ENCODE peak calls at places on chromosomes 6 and 20, in eight cellular contexts. G, X, F, V, B, Y, R and E are unnamed samples.
A peak's percentile ranks its signal among the peaks of the same experiment; 100 is the strongest.

GRCh38 chr6:102493485-102493884 is 1100.0 kb downstream of the GRIK2 start:
- DNase-seq in G (no peak), B (no peak), V (no peak), F (no peak), X (no peak), Y (no peak), R (no peak), E (no peak)

GRCh38 chr6:139303176-139303575 is 11.4 kb upstream of the TXLNB start:
- DNase-seq in V (no peak), X (no peak), F (no peak), B (no peak), Y (no peak), G (no peak), R (no peak), E (no peak)

GRCh38 chr6:121868191-121868590 is 432.7 kb downstream of the GJA1 start:
- DNase-seq in F (no peak), X (no peak), R (no peak), V (no peak), Y (no peak), B (no peak), G (no peak), E (no peak)

GRCh38 chr6:149046164-149046821 is 271.2 kb upstream of the TAB2 start:
- DNase-seq in R (no peak), V (no peak), Y (no peak), F (no peak), X (no peak), G (no peak), B (no peak), E (no peak)

GRCh38 chr6:41053056-41053455 is at the start of gene APOBEC2:
- DNase-seq in G (no peak), R (no peak), V (no peak), F (peak; percentile 94), Y (no peak), B (peak; percentile 66), X (no peak), E (peak; percentile 90)

GRCh38 chr6:28537509-28538140 is 11.9 kb downstream of the GPX5 start:
- DNase-seq in B (peak; percentile 50), X (peak; percentile 18), G (no peak), Y (no peak), V (peak; percentile 60), R (no peak), F (no peak), E (no peak)

GRCh38 chr6:111602481-111603404 is 2.9 kb downstream of the TRAF3IP2 start:
- DNase-seq in Y (no peak), F (peak; percentile 88), R (no peak), X (no peak), G (no peak), V (no peak), B (no peak), E (peak; percentile 77)

GRCh38 chr6:143336446-143337152 is 113.9 kb downstream of the ADAT2 start:
- DNase-seq in Y (peak; percentile 15), R (no peak), B (no peak), F (no peak), X (no peak), V (no peak), G (peak; percentile 45), E (no peak)

GRCh38 chr6:146194434-146194833 is 165.6 kb downstream of the GRM1 start:
- DNase-seq in X (no peak), R (no peak), Y (no peak), V (no peak), B (no peak), G (no peak), F (no peak), E (no peak)

GRCh38 chr20:48209102-48209501 is 423.8 kb upstream of the SULF2 start:
- DNase-seq in G (no peak), F (no peak), X (no peak), Y (no peak), V (no peak), B (peak; percentile 72), R (no peak), E (no peak)

GRCh38 chr20:34040300-34041015 is 46.7 kb downstream of the RALY start:
- DNase-seq in B (peak; percentile 96), X (no peak), Y (no peak), F (peak; percentile 73), G (no peak), R (no peak), V (no peak), E (no peak)

GRCh38 chr6:140393665-140394064 is 1019.2 kb upstream of the CITED2 start:
- DNase-seq in V (no peak), X (no peak), G (no peak), F (no peak), R (no peak), Y (no peak), B (no peak), E (no peak)

GRCh38 chr6:107735906-107736635 is 88.0 kb downstream of the SCML4 start:
- DNase-seq in B (no peak), R (no peak), V (no peak), F (no peak), G (no peak), X (no peak), Y (no peak), E (no peak)

GRCh38 chr6:157107915-157108651 is 215.2 kb downstream of the TMEM242 start:
- DNase-seq in V (no peak), Y (peak; percentile 73), B (no peak), R (no peak), X (peak; percentile 20), G (peak; percentile 83), F (no peak), E (no peak)

GRCh38 chr6:157988700-157989063 is 7.0 kb downstream of the SYNJ2 start:
- DNase-seq in G (no peak), R (no peak), X (no peak), V (no peak), F (no peak), Y (no peak), B (no peak), E (no peak)

GRCh38 chr20:59463541-59463940 is 140.8 kb upstream of the PHACTR3 start:
- DNase-seq in F (no peak), R (no peak), Y (no peak), B (no peak), G (no peak), V (no peak), X (no peak), E (no peak)

GRCh38 chr20:36541227-36542018 is at the start of gene MYL9:
- DNase-seq in R (peak; percentile 94), G (peak; percentile 34), V (no peak), Y (peak; percentile 76), X (no peak), F (peak; percentile 91), B (no peak), E (peak; percentile 98)

GRCh38 chr6:25237579-25237978 is 41.6 kb upstream of the CARMIL1 start:
- DNase-seq in F (no peak), R (no peak), B (no peak), V (no peak), Y (no peak), G (no peak), X (no peak), E (no peak)

GRCh38 chr6:1372690-1373089 is 16.7 kb upstream of the FOXF2 start:
- DNase-seq in R (no peak), V (no peak), X (no peak), Y (no peak), F (no peak), B (no peak), G (no peak), E (no peak)

GRCh38 chr20:2446845-2447244 is 23.7 kb downstream of the SNRPB start:
- DNase-seq in G (no peak), F (no peak), X (no peak), V (no peak), Y (no peak), B (no peak), R (no peak), E (no peak)

GRCh38 chr6:129607581-129608186 is 102.3 kb downstream of the ARHGAP18 start:
- DNase-seq in Y (no peak), B (no peak), V (no peak), F (no peak), G (no peak), R (no peak), X (no peak), E (no peak)

GRCh38 chr20:37247547-37247946 is 14.1 kb downstream of the GHRH start:
- DNase-seq in R (no peak), F (no peak), G (no peak), V (no peak), B (no peak), X (no peak), Y (no peak), E (no peak)

GRCh38 chr6:2029952-2030351 is 215.5 kb downstream of the GMDS start:
- DNase-seq in F (no peak), B (no peak), R (no peak), X (no peak), V (no peak), G (no peak), Y (no peak), E (no peak)

GRCh38 chr6:123016431-123017110 is 20.5 kb downstream of the CLVS2 start:
- DNase-seq in Y (no peak), B (peak; percentile 90), X (no peak), V (no peak), R (no peak), F (no peak), G (no peak), E (no peak)

GRCh38 chr6:170183521-170183920 is 107.4 kb downstream of the DLL1 start:
- DNase-seq in V (no peak), Y (no peak), G (no peak), B (no peak), X (no peak), F (no peak), R (no peak), E (no peak)

GRCh38 chr6:17987576-17988421 is at the start of gene KIF13A:
- DNase-seq in X (peak; percentile 30), V (peak; percentile 5), F (peak; percentile 89), R (peak; percentile 37), Y (peak; percentile 54), B (peak; percentile 71), G (peak; percentile 19), E (peak; percentile 91)

GRCh38 chr6:75275067-75275466 is 9.5 kb downstream of the TMEM30A start:
- DNase-seq in F (no peak), V (no peak), B (no peak), Y (peak; percentile 57), R (no peak), X (no peak), G (peak; percentile 67), E (no peak)

GRCh38 chr20:17611540-17612286 is 41.8 kb downstream of the DSTN start:
- DNase-seq in V (no peak), G (no peak), B (no peak), Y (peak; percentile 38), X (no peak), R (no peak), F (peak; percentile 56), E (no peak)

GRCh38 chr6:33812669-33813068 is 8.9 kb upstream of the MLN start:
- DNase-seq in Y (peak; percentile 62), R (no peak), G (no peak), V (no peak), B (peak; percentile 36), X (peak; percentile 20), F (no peak), E (peak; percentile 80)

GRCh38 chr20:11902264-11902663 is 15.4 kb upstream of the BTBD3 start:
- DNase-seq in V (no peak), Y (no peak), R (no peak), X (no peak), G (peak; percentile 22), F (no peak), B (peak; percentile 72), E (no peak)